ENCODE peak calls at places on chromosomes 5 and 9, in five cellular contexts. Y is lower lobe of right lung; E is neural progenitor cell; I is CD4-positive, alpha-beta memory T cell; N is heart right ventricle. C is an unnamed sample. For H3K4me1, the result is how much of the 10 kb centered on the place peaks cover.

GRCh38 chr5:87589587-87589986 is 176.9 kb upstream of the CCNH start:
- DNase-seq in Y (no peak), E (no peak), I (no peak), N (no peak), C (no peak)

GRCh38 chr9:73761905-73762304 is 610.2 kb downstream of the ANXA1 start:
- DNase-seq in Y (no peak), E (no peak), I (no peak), N (no peak), C (no peak)

GRCh38 chr5:173618927-173619519 is 2.6 kb upstream of the BOD1 start:
- DNase-seq in Y (no peak), E (peak), I (peak), N (no peak), C (peak)

GRCh38 chr5:125699860-125700259 is 723.3 kb upstream of the GRAMD2B start:
- DNase-seq in Y (no peak), E (peak), I (no peak), N (no peak), C (no peak)

GRCh38 chr5:112614986-112615385 is 122.7 kb upstream of the APC start:
- DNase-seq in Y (no peak), E (no peak), I (no peak), N (no peak), C (no peak)

GRCh38 chr5:44387391-44387790 is 1.8 kb downstream of the FGF10 start:
- DNase-seq in Y (no peak), E (peak), I (no peak), N (no peak), C (no peak)

GRCh38 chr9:134126373-134126772 is 9.5 kb upstream of the WDR5 start:
- DNase-seq in Y (no peak), E (no peak), I (no peak), N (no peak), C (no peak)

GRCh38 chr9:69340631-69341030 is 15.6 kb downstream of the ENTREP1 start:
- DNase-seq in Y (no peak), E (no peak), I (no peak), N (no peak), C (no peak)

GRCh38 chr9:134384811-134385479 is 58.7 kb downstream of the RXRA start:
- DNase-seq in Y (no peak), E (peak), I (no peak), N (no peak), C (no peak)

GRCh38 chr9:88403340-88403739 is 15.1 kb downstream of the SPIN1 start:
- DNase-seq in Y (no peak), E (no peak), I (no peak), N (no peak), C (no peak)

GRCh38 chr5:76477061-76477460 is 74.0 kb downstream of the IQGAP2 start:
- DNase-seq in Y (no peak), E (no peak), I (no peak), N (no peak), C (no peak)

GRCh38 chr9:110880123-110880522 is 158.1 kb downstream of the LPAR1 start:
- DNase-seq in Y (no peak), E (peak), I (no peak), N (no peak), C (no peak)

GRCh38 chr5:124176692-124177091 is 569.7 kb downstream of the ZNF608 start:
- DNase-seq in Y (no peak), E (no peak), I (no peak), N (no peak), C (no peak)

GRCh38 chr9:130179508-130179907 is 7.3 kb downstream of the NCS1 start:
- DNase-seq in Y (no peak), E (no peak), I (no peak), N (no peak), C (no peak)

GRCh38 chr9:69645488-69645887 is 26.7 kb downstream of the APBA1 start:
- DNase-seq in Y (peak), E (peak), I (no peak), N (no peak), C (no peak)

GRCh38 chr9:1083325-1083913 is 33.3 kb downstream of the DMRT2 start:
- DNase-seq in Y (peak), E (no peak), I (no peak), N (peak), C (no peak)

GRCh38 chr5:130994496-130995253 is 170.4 kb downstream of the HINT1 start:
- DNase-seq in Y (no peak), E (no peak), I (no peak), N (no peak), C (no peak)

GRCh38 chr9:73863924-73864323 is 633.2 kb upstream of the RORB start:
- DNase-seq in Y (no peak), E (no peak), I (no peak), N (no peak), C (no peak)

GRCh38 chr9:132878695-132879064 is at the start of gene SPACA9:
- DNase-seq in Y (peak), E (peak), I (no peak), N (peak), C (peak)

GRCh38 chr5:75886706-75887105 is 169.5 kb upstream of the POC5 start:
- DNase-seq in Y (no peak), E (no peak), I (no peak), N (no peak), C (no peak)

GRCh38 chr5:135718151-135718550 is 116.3 kb upstream of the SLC25A48 start:
- DNase-seq in Y (no peak), E (no peak), I (no peak), N (no peak), C (no peak)

GRCh38 chr5:135013947-135014570 is 20.0 kb downstream of the PITX1 start:
- DNase-seq in Y (peak), E (no peak), I (no peak), N (no peak), C (no peak)

GRCh38 chr5:138824924-138825863 is 49.9 kb downstream of the LRRTM2 start:
- DNase-seq in Y (no peak), E (peak), I (peak), N (no peak), C (no peak)

GRCh38 chr9:137948642-137949041 is 71.1 kb downstream of the CACNA1B start:
- DNase-seq in Y (no peak), E (no peak), I (no peak), N (no peak), C (no peak)

GRCh38 chr9:82242285-82242963 is 253.9 kb downstream of the SPATA31D1 start:
- DNase-seq in Y (no peak), E (no peak), I (no peak), N (no peak), C (no peak)

GRCh38 chr5:147223343-147223742 is 11.5 kb upstream of the STK32A start:
- DNase-seq in Y (no peak), E (no peak), I (no peak), N (no peak), C (no peak)

GRCh38 chr9:32487981-32488380 is 38.0 kb downstream of the RIGI start:
- DNase-seq in Y (no peak), E (no peak), I (no peak), N (no peak), C (no peak)

GRCh38 chr5:89480406-89481007 is 597.5 kb upstream of the MEF2C start:
- DNase-seq in Y (no peak), E (no peak), I (no peak), N (no peak), C (no peak)

GRCh38 chr5:96432245-96433065 is 593 bp downstream of the PCSK1 start:
- DNase-seq in Y (no peak), E (peak), I (no peak), N (no peak), C (no peak)

GRCh38 chr9:86854898-86855523 is 92.3 kb downstream of the GAS1 start:
- DNase-seq in Y (no peak), E (peak), I (no peak), N (no peak), C (peak)

GRCh38 chr9:124006448-124007156 is 5.0 kb upstream of the LHX2 start:
- DNase-seq in Y (no peak), E (peak), I (no peak), N (no peak), C (no peak)

GRCh38 chr5:140011297-140011802 is 31.7 kb downstream of the NRG2 start:
- DNase-seq in Y (no peak), E (no peak), I (no peak), N (peak), C (no peak)

GRCh38 chr9:2157277-2158105 is 142.3 kb downstream of the SMARCA2 start:
- DNase-seq in Y (peak), E (peak), I (peak), N (peak), C (peak)

GRCh38 chr9:37004424-37004935 is 29.6 kb downstream of the PAX5 start:
- DNase-seq in Y (no peak), E (no peak), I (no peak), N (no peak), C (no peak)

GRCh38 chr9:37002413-37003217 is 31.5 kb downstream of the PAX5 start:
- DNase-seq in Y (no peak), E (peak), I (no peak), N (no peak), C (no peak)

GRCh38 chr9:36999728-37000333 is 34.2 kb downstream of the PAX5 start:
- DNase-seq in Y (no peak), E (no peak), I (no peak), N (no peak), C (no peak)

GRCh38 chr9:37001461-37001860 is 32.6 kb downstream of the PAX5 start:
- DNase-seq in Y (no peak), E (peak), I (no peak), N (no peak), C (no peak)

DNA sequence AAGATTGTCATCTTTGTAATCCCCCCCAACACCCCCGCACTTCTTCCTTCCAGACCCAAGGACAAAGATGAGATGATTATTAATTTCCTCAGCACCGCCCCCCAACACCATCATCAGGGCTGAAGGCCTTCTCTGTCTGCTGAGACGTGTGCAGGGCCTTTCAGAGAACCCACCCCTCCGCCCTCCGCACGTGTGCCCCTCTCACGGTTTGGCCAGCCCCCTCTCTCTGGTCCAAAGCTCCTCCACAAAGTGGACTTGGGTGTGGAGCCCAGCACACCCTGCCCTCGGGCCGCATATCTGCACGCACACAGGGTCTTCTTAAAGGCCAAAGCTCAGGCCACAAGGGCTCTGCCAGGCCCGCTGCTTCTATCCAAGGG is 32.0 kb downstream of the PAX5 start:
- DNase-seq in Y (no peak), E (no peak), I (no peak), N (no peak), C (no peak)
- H3K4me1 ChIP-seq in Y (under half), E (under half), I (under half), N (under half), C (under half)

GRCh38 chr9:95425910-95426551 is 90.7 kb downstream of the PTCH1 start:
- DNase-seq in Y (no peak), E (peak), I (no peak), N (no peak), C (no peak)
- H3K27ac ChIP-seq in Y (peak), E (peak), I (no peak), N (peak), C (no peak)

DNA sequence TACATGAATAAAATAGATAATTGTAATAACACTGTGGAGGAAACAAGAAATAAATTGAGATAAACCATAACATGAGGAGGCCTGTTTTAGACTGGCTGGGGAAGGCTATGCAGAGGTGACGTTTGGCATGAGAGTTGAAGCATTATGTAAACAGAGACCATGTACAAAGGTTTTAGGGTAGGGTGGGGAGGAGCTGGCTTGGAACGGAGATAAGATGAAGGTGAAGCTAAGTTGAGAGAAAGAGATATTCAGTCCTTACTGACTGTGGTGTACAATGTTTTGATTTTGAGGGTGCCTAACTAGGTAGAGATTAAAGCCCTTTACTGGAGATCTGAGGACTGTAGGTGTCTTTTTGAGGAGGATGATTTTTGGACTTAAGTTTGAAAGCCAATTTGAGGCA is 17.8 kb downstream of the MAN2A1 start:
- DNase-seq in Y (no peak), E (no peak), I (no peak), N (no peak), C (no peak)
- H3K4me1 ChIP-seq in Y (under half), E (under half), I (half or more), N (under half), C (under half)

DNA sequence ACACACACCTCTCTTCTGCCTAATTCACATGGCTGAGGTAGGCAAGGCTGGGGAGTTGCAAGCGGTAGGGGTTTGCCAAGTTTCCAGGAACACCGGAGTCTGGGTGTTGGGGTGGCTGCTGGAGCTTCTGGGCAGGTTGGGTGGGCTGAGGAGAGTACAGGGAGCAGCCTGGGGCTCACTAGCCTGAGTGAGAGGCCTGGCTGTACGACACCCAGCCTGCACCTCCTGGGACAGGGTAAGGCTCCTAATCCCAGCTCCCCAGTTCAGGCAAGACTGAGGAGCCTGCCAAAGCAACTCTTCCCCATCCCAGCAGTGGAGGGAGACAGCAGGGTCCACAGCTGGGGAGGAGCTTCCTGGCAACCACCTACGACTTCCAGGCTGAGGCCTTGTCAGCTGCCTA is 8.0 kb downstream of the SPAAR start:
- DNase-seq in Y (no peak), E (no peak), I (no peak), N (no peak), C (no peak)
- H3K27ac ChIP-seq in Y (no peak), E (no peak), I (no peak), N (peak), C (peak)

GRCh38 chr9:127664678-127665507 is 41.9 kb upstream of the CFAP157 start:
- DNase-seq in Y (no peak), E (peak), I (no peak), N (no peak), C (no peak)

GRCh38 chr9:127667127-127667844 is 39.5 kb upstream of the CFAP157 start:
- DNase-seq in Y (no peak), E (no peak), I (no peak), N (no peak), C (no peak)

GRCh38 chr9:127662617-127663016 is 44.2 kb upstream of the CFAP157 start:
- DNase-seq in Y (no peak), E (no peak), I (no peak), N (no peak), C (no peak)

GRCh38 chr9:127664324-127664677 is 42.5 kb upstream of the CFAP157 start:
- DNase-seq in Y (no peak), E (no peak), I (no peak), N (no peak), C (no peak)

DNA sequence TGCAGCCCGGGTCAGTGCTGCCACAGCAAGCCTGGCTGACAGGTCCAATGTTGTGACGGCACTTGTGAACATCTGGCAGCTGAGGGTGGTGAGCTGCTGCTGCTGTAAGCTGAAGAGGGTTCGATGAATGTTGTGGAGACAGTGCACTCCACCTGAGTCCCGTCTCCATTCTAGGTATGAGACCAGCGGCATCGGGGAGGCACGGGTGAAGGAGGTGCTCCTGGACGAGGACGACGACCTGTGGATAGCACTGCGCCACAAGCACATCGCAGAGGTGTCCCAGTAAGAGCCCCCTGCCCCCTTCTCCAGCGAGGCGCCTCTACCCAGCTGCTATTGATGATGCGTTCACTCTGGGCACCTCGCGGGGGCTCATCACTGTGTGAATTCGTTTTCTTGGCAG is 38.9 kb upstream of the CFAP157 start:
- DNase-seq in Y (no peak), E (no peak), I (no peak), N (no peak), C (no peak)
- H3K4me1 ChIP-seq in Y (under half), E (under half), I (under half), N (under half), C (under half)

GRCh38 chr9:22170990-22171663 is 162.0 kb upstream of the CDKN2B start:
- DNase-seq in Y (no peak), E (no peak), I (no peak), N (no peak), C (no peak)
- H3K27ac ChIP-seq in Y (no peak), E (no peak), I (no peak), N (no peak), C (no peak)

C was measured in uterus.